ENCODE peak calls at places on chromosomes 16 and 17, in four cellular contexts. F, T, R and Q are unnamed samples.

GRCh38 chr16:89409161-89409711 is 81.1 kb downstream of the ANKRD11 start:
- DNase-seq in R (no peak), F (no peak), T (no peak), Q (peak; percentile 55)

GRCh38 chr17:43457362-43457692 is 26.4 kb upstream of the DHX8 start:
- DNase-seq in F (no peak), T (no peak), R (no peak), Q (no peak)

GRCh38 chr17:59427425-59427921 is 96.0 kb downstream of the YPEL2 start:
- DNase-seq in F (peak; percentile 32), T (no peak), R (no peak), Q (no peak)

GRCh38 chr16:67181346-67181745 is 2.4 kb downstream of the MATCAP1 start:
- DNase-seq in F (no peak), T (peak; percentile 33), R (no peak), Q (no peak)

GRCh38 chr16:11016993-11017392 is 72.6 kb downstream of the CLEC16A start:
- DNase-seq in F (no peak), T (no peak), R (no peak), Q (peak; percentile 84)

GRCh38 chr17:27376637-27377547 is 79.4 kb upstream of the KSR1 start:
- DNase-seq in R (no peak), T (no peak), F (no peak), Q (peak; percentile 54)

GRCh38 chr17:41527076-41528023 is 758 bp downstream of the KRT19 start:
- DNase-seq in R (no peak), F (no peak), T (no peak), Q (no peak)

GRCh38 chr16:4364196-4365013 is 7.2 kb upstream of the VASN start:
- DNase-seq in R (no peak), T (no peak), F (no peak), Q (no peak)

GRCh38 chr16:72838999-72839398 is 208.9 kb downstream of the ZFHX3 start:
- DNase-seq in R (no peak), T (no peak), F (no peak), Q (no peak)

GRCh38 chr17:74531231-74531761 is at the start of gene CD300LB:
- DNase-seq in F (peak; percentile 11), R (no peak), T (no peak), Q (no peak)

GRCh38 chr16:86083382-86084002 is 184.5 kb downstream of the IRF8 start:
- DNase-seq in T (no peak), R (no peak), F (no peak), Q (no peak)

GRCh38 chr17:17841620-17842025 is 4.8 kb upstream of the SREBF1 start:
- DNase-seq in T (no peak), R (no peak), F (peak; percentile 78), Q (no peak)

GRCh38 chr17:57668332-57668731 is 76.8 kb downstream of the CCDC182 start:
- DNase-seq in F (peak; percentile 27), T (no peak), R (no peak), Q (no peak)

GRCh38 chr16:48076455-48077012 is 79.3 kb downstream of the ABCC12 start:
- DNase-seq in R (no peak), F (no peak), T (no peak), Q (no peak)

DNA sequence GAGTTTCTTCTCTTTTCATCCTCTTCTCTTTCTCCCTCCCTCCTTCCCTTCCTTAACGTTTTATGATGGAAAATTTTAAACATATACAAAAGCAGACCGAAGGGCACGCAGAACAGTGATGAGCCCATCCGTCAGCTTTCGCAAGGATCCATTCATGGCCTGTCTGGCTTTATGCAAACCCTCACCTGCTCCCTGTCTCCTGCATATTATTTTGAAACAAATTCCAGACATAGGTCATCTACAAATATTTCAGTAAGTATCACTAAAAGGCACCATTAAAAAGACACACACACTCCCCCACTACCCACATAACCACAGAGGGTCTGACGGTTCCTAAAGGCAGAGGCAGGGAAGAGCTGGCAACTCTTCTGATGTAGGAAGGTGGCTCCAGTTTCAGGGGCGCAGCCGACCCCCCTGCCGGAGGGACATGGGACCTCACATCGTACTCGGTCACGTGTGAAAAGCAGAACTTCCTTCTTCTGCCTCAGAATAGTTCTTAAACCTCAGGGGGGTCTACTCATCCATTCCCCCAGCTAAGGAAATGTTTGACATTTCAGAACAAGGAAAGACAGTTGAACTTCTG is 235.1 kb downstream of the NTN1 start:
- DNase-seq in T (no peak), F (no peak), R (no peak), Q (no peak)
- H3K27ac ChIP-seq in T (no peak overlapping the region), F (no peak overlapping the region), R (no peak overlapping the region), Q (no peak overlapping the region)

DNA sequence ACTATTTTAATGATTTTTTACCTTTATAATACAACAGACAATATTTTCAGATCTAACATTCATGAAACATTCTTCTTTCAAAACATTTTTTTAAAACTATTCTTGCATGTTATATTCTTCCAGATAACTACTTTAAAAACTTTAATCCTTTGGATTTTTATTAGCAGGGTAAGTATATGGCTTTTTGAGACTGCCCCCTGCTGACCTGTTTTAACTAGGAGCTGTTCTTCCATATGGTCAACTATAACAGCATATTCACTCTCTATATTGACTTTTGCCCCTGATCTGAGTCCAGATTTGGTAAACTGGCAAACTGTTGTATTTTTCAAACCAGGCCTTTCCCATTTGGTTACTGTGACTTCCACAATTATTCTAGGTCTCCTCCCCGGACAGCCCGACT is 16.5 kb downstream of the ZNF18 start:
- DNase-seq in T (no peak), R (no peak), F (no peak), Q (no peak)
- TF ChIP-seq CTCF in T (no peak), R (peak; percentile 62), F (no peak), Q (peak; percentile 17)

GRCh38 chr17:79024901-79025737 is 1.1 kb downstream of the C1QTNF1 start:
- DNase-seq in T (no peak), F (peak; percentile 76), R (no peak), Q (no peak)

GRCh38 chr17:79022507-79022991 is 1.4 kb upstream of the C1QTNF1 start:
- DNase-seq in F (peak; percentile 68), T (no peak), R (no peak), Q (no peak)

GRCh38 chr17:79023886-79024771 is at the start of gene C1QTNF1:
- DNase-seq in F (peak; percentile 69), R (no peak), T (no peak), Q (peak; percentile 50)

GRCh38 chr17:79020631-79021301 is 3.2 kb upstream of the C1QTNF1 start:
- DNase-seq in F (no peak), R (no peak), T (no peak), Q (no peak)

GRCh38 chr17:79023180-79023705 is 726 bp upstream of the C1QTNF1 start:
- DNase-seq in T (no peak), F (no peak), R (no peak), Q (no peak)
- H3K27ac ChIP-seq in T (peak overlapping the region; percentile 86), F (peak overlapping the region; percentile 93), R (no peak overlapping the region), Q (no peak overlapping the region)

GRCh38 chr17:46766493-46767491 is 51.7 kb downstream of the WNT3 start:
- DNase-seq in F (no peak), T (no peak), R (no peak), Q (no peak)
- TF ChIP-seq CTCF in F (no peak), T (no peak), R (no peak), Q (no peak)